ENCODE peak calls at places on chromosomes 1 and 21, in four cellular contexts. A, F, E and G are unnamed samples.

GRCh38 chr1:67626495-67627235 is 58.3 kb upstream of the GADD45A start:
- DNase-seq in E (no peak), A (peak; percentile 87), F (peak; percentile 76), G (no peak)

GRCh38 chr1:77047978-77048614 is 171.1 kb downstream of the PIGK start:
- DNase-seq in E (no peak), F (no peak), A (no peak), G (no peak)

GRCh38 chr1:229590119-229590518 is 31.6 kb upstream of the ABCB10 start:
- DNase-seq in F (no peak), A (no peak), E (no peak), G (no peak)

GRCh38 chr1:13513885-13514546 is at the start of gene LRRC38:
- DNase-seq in F (no peak), A (no peak), E (no peak), G (no peak)

GRCh38 chr1:16072616-16073484 is 601 bp downstream of the FAM131C start:
- DNase-seq in F (no peak), A (no peak), E (no peak), G (no peak)

GRCh38 chr1:67646145-67647035 is 38.6 kb upstream of the GADD45A start:
- DNase-seq in A (peak; percentile 64), E (no peak), F (no peak), G (no peak)

GRCh38 chr1:45380125-45380524 is 39.9 kb upstream of the MUTYH start:
- DNase-seq in A (no peak), E (no peak), F (no peak), G (no peak)

GRCh38 chr1:19688041-19688842 is 23.6 kb downstream of the HTR6 start:
- DNase-seq in E (no peak), F (no peak), A (no peak), G (no peak)

GRCh38 chr1:222694927-222695326 is 17.4 kb downstream of the AIDA start:
- DNase-seq in A (no peak), E (no peak), F (no peak), G (no peak)

GRCh38 chr21:23160914-23161313 is 2162.7 kb downstream of the NCAM2 start:
- DNase-seq in A (no peak), E (no peak), F (no peak), G (no peak)

GRCh38 chr21:38297193-38297592 is 40.4 kb downstream of the KCNJ15 start:
- DNase-seq in A (peak; percentile 89), E (no peak), F (peak; percentile 66), G (no peak)

GRCh38 chr1:181676269-181676668 is 193.0 kb downstream of the CACNA1E start:
- DNase-seq in A (peak; percentile 17), E (no peak), F (no peak), G (no peak)

GRCh38 chr1:26361605-26362122 is 7.7 kb upstream of the CRYBG2 start:
- DNase-seq in F (no peak), A (no peak), E (no peak), G (no peak)

GRCh38 chr1:206655471-206655882 is 20.1 kb downstream of the DYRK3 start:
- DNase-seq in E (no peak), A (no peak), F (no peak), G (no peak)